ENCODE peak calls at places on chromosomes 2 and 18, in eight cellular contexts. I is A549, U is tibial nerve, K is HCT116, C is IMR-90, L is K562, V is esophagus muscularis mucosa, B is ovary. Y is an unnamed sample.

GRCh38 chr2:126627623-126628022 is 28.3 kb upstream of the GYPC start:
- DNase-seq in I (no peak), U (no peak), K (no peak), C (peak), L (no peak), V (no peak), B (no peak), Y (no peak)

GRCh38 chr2:9991221-9991620 is 39.7 kb downstream of the GRHL1 start:
- DNase-seq in I (no peak), U (no peak), K (no peak), C (no peak), L (no peak), V (no peak), B (no peak), Y (no peak)

GRCh38 chr2:26887142-26887541 is 39.2 kb downstream of the DPYSL5 start:
- DNase-seq in I (no peak), U (no peak), K (no peak), C (no peak), L (no peak), V (peak), B (no peak), Y (no peak)

GRCh38 chr2:98772531-98772930 is 41.6 kb upstream of the MGAT4A start:
- DNase-seq in I (no peak), U (no peak), K (no peak), C (no peak), L (no peak), V (peak), B (no peak), Y (no peak)

GRCh38 chr2:199838399-199838798 is 12.6 kb downstream of the FTCDNL1 start:
- DNase-seq in I (no peak), U (no peak), K (no peak), C (no peak), L (no peak), V (no peak), B (no peak), Y (no peak)

GRCh38 chr2:29293830-29294438 is 178.7 kb downstream of the CLIP4 start:
- DNase-seq in I (peak), U (no peak), K (peak), C (peak), L (peak), V (no peak), B (no peak), Y (no peak)

GRCh38 chr2:71554706-71555056 is 101.3 kb downstream of the DYSF start:
- DNase-seq in I (no peak), U (no peak), K (no peak), C (no peak), L (no peak), V (no peak), B (no peak), Y (no peak)

GRCh38 chr2:36337354-36337753 is 18.2 kb upstream of the CRIM1 start:
- DNase-seq in I (no peak), U (no peak), K (no peak), C (no peak), L (no peak), V (no peak), B (no peak), Y (no peak)

GRCh38 chr2:21333249-21333648 is 209.5 kb downstream of the TDRD15 start:
- DNase-seq in I (no peak), U (no peak), K (no peak), C (no peak), L (no peak), V (peak), B (no peak), Y (no peak)

GRCh38 chr18:32056613-32057358 is 34.9 kb upstream of the RNF138 start:
- DNase-seq in I (no peak), U (no peak), K (no peak), C (no peak), L (no peak), V (no peak), B (no peak), Y (no peak)

GRCh38 chr2:201058914-201059313 is 12.6 kb downstream of the HYCC2 start:
- DNase-seq in I (no peak), U (no peak), K (no peak), C (no peak), L (peak), V (no peak), B (no peak), Y (no peak)

GRCh38 chr2:201797175-201797840 is 9.0 kb upstream of the CDK15 start:
- DNase-seq in I (no peak), U (no peak), K (no peak), C (peak), L (no peak), V (no peak), B (no peak), Y (no peak)

GRCh38 chr18:44725300-44726096 is 44.8 kb downstream of the SETBP1 start:
- DNase-seq in I (no peak), U (no peak), K (no peak), C (peak), L (peak), V (no peak), B (peak), Y (peak)

GRCh38 chr2:64233396-64233922 is 89.2 kb upstream of the PELI1 start:
- DNase-seq in I (no peak), U (no peak), K (no peak), C (no peak), L (no peak), V (no peak), B (no peak), Y (no peak)

GRCh38 chr18:68438983-68439382 is 275.9 kb downstream of the TMX3 start:
- DNase-seq in I (no peak), U (no peak), K (no peak), C (peak), L (no peak), V (no peak), B (no peak), Y (no peak)

GRCh38 chr2:227703280-227703732 is 14.5 kb downstream of the SLC19A3 start:
- DNase-seq in I (no peak), U (no peak), K (no peak), C (peak), L (no peak), V (no peak), B (no peak), Y (no peak)

GRCh38 chr2:104969564-104969963 is 68.3 kb upstream of the MRPS9 start:
- DNase-seq in I (no peak), U (no peak), K (peak), C (no peak), L (no peak), V (no peak), B (no peak), Y (no peak)

GRCh38 chr2:233999182-233999581 is 51.3 kb upstream of the SPP2 start:
- DNase-seq in I (no peak), U (no peak), K (no peak), C (no peak), L (no peak), V (no peak), B (no peak), Y (no peak)

GRCh38 chr2:111161971-111162370 is 41.3 kb downstream of the BCL2L11 start:
- DNase-seq in I (no peak), U (no peak), K (no peak), C (no peak), L (no peak), V (no peak), B (no peak), Y (no peak)

GRCh38 chr2:147374410-147374811 is 470.4 kb upstream of the ACVR2A start:
- DNase-seq in I (no peak), U (no peak), K (no peak), C (no peak), L (no peak), V (no peak), B (no peak), Y (no peak)

GRCh38 chr2:227214622-227215041 is 50.2 kb downstream of the COL4A3 start:
- DNase-seq in I (peak), U (no peak), K (no peak), C (no peak), L (no peak), V (no peak), B (no peak), Y (no peak)

GRCh38 chr18:23572570-23572969 is 13.7 kb downstream of the NPC1 start:
- DNase-seq in I (no peak), U (no peak), K (no peak), C (no peak), L (no peak), V (no peak), B (no peak), Y (no peak)

GRCh38 chr2:160425394-160425793 is 68.2 kb downstream of the RBMS1 start:
- DNase-seq in I (no peak), U (no peak), K (no peak), C (peak), L (no peak), V (no peak), B (no peak), Y (no peak)

GRCh38 chr2:58130238-58130637 is 83.6 kb downstream of the VRK2 start:
- DNase-seq in I (no peak), U (no peak), K (no peak), C (no peak), L (no peak), V (no peak), B (no peak), Y (no peak)
- H3K27ac ChIP-seq in I (no peak), U (no peak), K (no peak), C (no peak), L (no peak), V (no peak), B (no peak), Y (no peak)

DNA sequence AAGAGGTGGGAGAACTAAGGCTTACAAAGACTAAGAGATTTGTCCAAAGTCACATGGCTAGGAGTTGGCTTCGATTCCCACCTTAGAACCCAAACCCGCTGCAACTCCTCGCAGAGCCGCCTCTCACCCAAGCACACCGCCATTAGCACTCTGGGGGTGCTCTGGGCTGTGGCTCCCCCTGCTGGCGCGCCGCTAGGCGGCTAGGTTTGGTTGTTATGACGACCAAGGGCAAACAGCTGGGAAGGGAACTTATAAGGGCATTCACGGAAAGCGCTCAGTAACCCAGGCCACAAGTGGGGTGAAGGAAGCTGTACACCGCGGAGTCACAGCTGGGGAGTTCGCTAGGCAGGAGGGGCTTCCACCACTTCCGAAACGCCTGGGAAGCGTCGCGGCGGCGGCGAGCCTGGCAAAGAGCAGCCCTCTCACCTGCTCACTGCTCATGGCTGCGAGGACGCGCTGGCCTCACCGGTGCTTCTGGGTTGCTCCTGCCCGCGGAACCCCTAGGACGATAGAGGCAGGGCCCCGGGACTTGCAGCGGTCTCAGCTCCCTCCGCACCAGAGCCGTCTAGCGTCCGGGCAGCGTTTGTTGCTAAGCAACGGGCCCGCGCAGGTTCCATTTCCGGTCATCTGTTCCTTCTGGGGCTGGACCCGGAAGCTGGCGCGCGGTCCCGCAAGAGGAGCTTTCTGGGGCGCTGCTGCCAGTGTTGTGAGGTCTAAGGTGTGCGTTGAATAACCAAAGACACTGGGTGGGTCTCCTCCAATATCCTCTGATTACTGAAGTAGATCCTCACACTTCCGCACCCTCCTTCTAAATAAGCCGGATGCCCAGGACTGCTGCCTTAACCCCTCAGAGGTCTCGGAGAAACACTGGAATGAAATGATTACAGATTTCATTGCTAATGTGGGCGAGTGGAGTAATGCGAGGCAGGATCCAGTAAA is at the start of gene DNAH7:
- DNase-seq in I (peak), U (peak), K (peak), C (peak), L (peak), V (peak), B (peak), Y (peak)
- TF ChIP-seq POLR2A in I (peak), U (no peak), K (no peak), C (peak), L (no peak), V (no peak), B (no peak), Y (no peak)

DNA sequence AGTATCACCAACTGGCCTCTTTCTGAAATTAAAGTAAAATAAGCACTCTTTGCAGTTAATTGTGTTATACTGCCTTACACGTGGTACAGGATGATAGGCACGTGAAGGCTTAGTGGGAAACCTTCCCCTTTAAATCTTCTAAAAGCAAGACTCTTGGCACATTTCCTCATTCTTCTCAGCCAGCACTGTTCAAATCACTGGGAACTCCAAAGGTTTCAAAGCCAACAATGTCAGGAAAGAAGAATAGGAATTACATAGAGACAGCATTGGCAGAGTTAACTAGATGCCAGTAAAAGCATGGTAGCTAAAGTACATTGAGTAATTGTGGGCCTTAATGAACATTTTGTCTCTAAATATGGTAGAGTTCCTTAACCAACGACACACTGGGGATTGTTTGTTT is 96.4 kb downstream of the DTNA start:
- DNase-seq in I (no peak), U (no peak), K (no peak), C (no peak), L (no peak), V (no peak), B (no peak), Y (no peak)
- H3K27ac ChIP-seq in I (no peak), U (no peak), K (no peak), C (no peak), L (no peak), V (peak), B (no peak), Y (peak)

GRCh38 chr2:182261860-182262387 is 164.9 kb downstream of the PDE1A start:
- DNase-seq in I (no peak), U (no peak), K (no peak), C (no peak), L (no peak), V (no peak), B (no peak), Y (no peak)

GRCh38 chr2:182267971-182268370 is 158.9 kb downstream of the PDE1A start:
- DNase-seq in I (no peak), U (no peak), K (no peak), C (no peak), L (no peak), V (no peak), B (no peak), Y (no peak)

DNA sequence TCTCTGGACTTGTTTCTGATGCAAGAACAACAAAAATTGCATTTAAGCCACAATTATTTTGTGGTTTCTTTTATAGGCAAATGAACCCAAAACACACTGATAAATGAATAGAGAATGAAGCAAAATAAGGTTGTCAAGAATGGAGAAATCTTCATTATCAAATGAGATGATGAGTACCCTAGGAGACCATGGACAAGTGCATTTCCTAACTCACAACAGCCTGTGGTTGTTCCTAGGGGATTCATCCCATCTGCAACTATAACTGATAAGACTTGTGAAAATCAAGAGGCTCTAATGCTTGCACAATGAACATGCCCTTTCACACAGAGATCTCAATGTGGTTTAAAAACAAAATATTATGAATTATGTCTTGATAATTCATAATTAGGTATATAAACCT is 159.9 kb downstream of the PDE1A start:
- DNase-seq in I (no peak), U (no peak), K (no peak), C (no peak), L (no peak), V (no peak), B (no peak), Y (no peak)
- TF ChIP-seq POLR2A in I (no peak), U (no peak), K (no peak), C (no peak), L (no peak), V (no peak), B (no peak), Y (no peak)

Y was measured in sigmoid colon.